ENCODE peak calls at places on chromosomes 4 and X, in nine cellular contexts. One of them, this sample, is unnamed.

GRCh38 chr4:11635336-11635735 is 206.6 kb upstream of the HS3ST1 start:
- DNase-seq in fibroblast of pulmonary artery: peak
- DNase-seq in left lung: no peak
- DNase-seq in OCI-LY7: no peak
- DNase-seq in A549: peak
- DNase-seq in heart right ventricle: no peak
- DNase-seq in heart left ventricle: no peak
- DNase-seq in AG04450: peak
- DNase-seq in HCT116: peak
- DNase-seq in this sample: peak

GRCh38 chrX:3690140-3690539 is 23.3 kb downstream of the PRKX start:
- DNase-seq in fibroblast of pulmonary artery: no peak
- DNase-seq in left lung: no peak
- DNase-seq in OCI-LY7: no peak
- DNase-seq in A549: no peak
- DNase-seq in heart right ventricle: no peak
- DNase-seq in heart left ventricle: no peak
- DNase-seq in AG04450: no peak
- DNase-seq in HCT116: no peak
- DNase-seq in this sample: no peak

GRCh38 chr4:153523941-153524386 is 57.8 kb downstream of the TMEM131L start:
- DNase-seq in fibroblast of pulmonary artery: peak
- DNase-seq in left lung: no peak
- DNase-seq in OCI-LY7: no peak
- DNase-seq in A549: no peak
- DNase-seq in heart right ventricle: no peak
- DNase-seq in heart left ventricle: no peak
- DNase-seq in AG04450: no peak
- DNase-seq in HCT116: no peak
- DNase-seq in this sample: peak

GRCh38 chr4:32140636-32141035 is 1420.5 kb downstream of the PCDH7 start:
- DNase-seq in fibroblast of pulmonary artery: peak
- DNase-seq in left lung: no peak
- DNase-seq in OCI-LY7: no peak
- DNase-seq in A549: peak
- DNase-seq in heart right ventricle: no peak
- DNase-seq in heart left ventricle: no peak
- DNase-seq in AG04450: peak
- DNase-seq in HCT116: no peak
- DNase-seq in this sample: peak

GRCh38 chr4:78460368-78460767 is 91.2 kb upstream of the ANXA3 start:
- DNase-seq in fibroblast of pulmonary artery: no peak
- DNase-seq in left lung: no peak
- DNase-seq in OCI-LY7: no peak
- DNase-seq in A549: no peak
- DNase-seq in heart right ventricle: no peak
- DNase-seq in heart left ventricle: no peak
- DNase-seq in AG04450: no peak
- DNase-seq in HCT116: no peak
- DNase-seq in this sample: no peak

GRCh38 chrX:41482153-41482850 is 35.2 kb downstream of the NYX start:
- DNase-seq in fibroblast of pulmonary artery: peak
- DNase-seq in left lung: no peak
- DNase-seq in OCI-LY7: no peak
- DNase-seq in A549: no peak
- DNase-seq in heart right ventricle: no peak
- DNase-seq in heart left ventricle: no peak
- DNase-seq in AG04450: no peak
- DNase-seq in HCT116: no peak
- DNase-seq in this sample: no peak

GRCh38 chr4:48173055-48173991 is 39.3 kb upstream of the TXK start:
- DNase-seq in fibroblast of pulmonary artery: peak
- DNase-seq in left lung: no peak
- DNase-seq in OCI-LY7: no peak
- DNase-seq in A549: peak
- DNase-seq in heart right ventricle: no peak
- DNase-seq in heart left ventricle: no peak
- DNase-seq in AG04450: peak
- DNase-seq in HCT116: peak
- DNase-seq in this sample: peak

GRCh38 chr4:13403326-13403725 is 80.8 kb downstream of the RAB28 start:
- DNase-seq in fibroblast of pulmonary artery: no peak
- DNase-seq in left lung: no peak
- DNase-seq in OCI-LY7: no peak
- DNase-seq in A549: no peak
- DNase-seq in heart right ventricle: no peak
- DNase-seq in heart left ventricle: no peak
- DNase-seq in AG04450: no peak
- DNase-seq in HCT116: no peak
- DNase-seq in this sample: no peak

GRCh38 chrX:17732138-17732783 is 5.0 kb upstream of the SCML1 start:
- DNase-seq in fibroblast of pulmonary artery: no peak
- DNase-seq in left lung: no peak
- DNase-seq in OCI-LY7: no peak
- DNase-seq in A549: no peak
- DNase-seq in heart right ventricle: no peak
- DNase-seq in heart left ventricle: no peak
- DNase-seq in AG04450: peak
- DNase-seq in HCT116: no peak
- DNase-seq in this sample: peak

GRCh38 chr4:41256131-41256739 is 493 bp upstream of the UCHL1 start:
- DNase-seq in fibroblast of pulmonary artery: peak
- DNase-seq in left lung: no peak
- DNase-seq in OCI-LY7: peak
- DNase-seq in A549: peak
- DNase-seq in heart right ventricle: no peak
- DNase-seq in heart left ventricle: no peak
- DNase-seq in AG04450: peak
- DNase-seq in HCT116: no peak
- DNase-seq in this sample: no peak

DNA sequence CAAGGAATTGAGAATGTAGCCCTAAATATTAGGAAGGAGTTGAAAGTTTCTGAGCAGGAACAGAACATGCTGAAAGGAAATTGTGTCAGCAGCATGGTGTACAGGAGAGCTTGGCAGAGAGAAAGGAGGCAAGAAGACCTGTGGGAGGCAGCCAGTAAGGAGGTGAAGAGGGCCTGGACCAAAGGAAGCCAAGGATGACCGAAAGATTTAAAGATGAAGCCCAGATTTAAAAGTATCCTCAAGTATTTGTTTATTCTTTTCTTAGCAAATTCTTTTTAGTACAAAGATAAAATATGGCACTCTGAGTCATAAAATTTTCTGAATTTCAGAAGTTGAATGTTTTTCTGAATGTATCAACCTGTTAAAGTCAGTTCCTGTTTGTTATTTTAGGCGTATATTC is 3.5 kb downstream of the PKD2 start:
- DNase-seq in fibroblast of pulmonary artery: no peak
- DNase-seq in left lung: no peak
- DNase-seq in OCI-LY7: no peak
- DNase-seq in A549: no peak
- DNase-seq in heart right ventricle: no peak
- DNase-seq in heart left ventricle: no peak
- DNase-seq in AG04450: no peak
- DNase-seq in HCT116: no peak
- DNase-seq in this sample: no peak
- H3K4me3 ChIP-seq in fibroblast of pulmonary artery: no peak
- H3K4me3 ChIP-seq in left lung: no peak
- H3K4me3 ChIP-seq in OCI-LY7: no peak
- H3K4me3 ChIP-seq in A549: no peak
- H3K4me3 ChIP-seq in heart right ventricle: no peak
- H3K4me3 ChIP-seq in heart left ventricle: no peak
- H3K4me3 ChIP-seq in AG04450: peak
- H3K4me3 ChIP-seq in HCT116: no peak
- H3K4me3 ChIP-seq in this sample: no peak

GRCh38 chr4:173191623-173192041 is 23.0 kb downstream of the GALNT7 start:
- DNase-seq in fibroblast of pulmonary artery: peak
- DNase-seq in left lung: no peak
- DNase-seq in OCI-LY7: no peak
- DNase-seq in A549: peak
- DNase-seq in heart right ventricle: no peak
- DNase-seq in heart left ventricle: no peak
- DNase-seq in AG04450: no peak
- DNase-seq in HCT116: no peak
- DNase-seq in this sample: peak

GRCh38 chr4:173195132-173195531 is 26.5 kb downstream of the GALNT7 start:
- DNase-seq in fibroblast of pulmonary artery: no peak
- DNase-seq in left lung: no peak
- DNase-seq in OCI-LY7: no peak
- DNase-seq in A549: no peak
- DNase-seq in heart right ventricle: no peak
- DNase-seq in heart left ventricle: no peak
- DNase-seq in AG04450: no peak
- DNase-seq in HCT116: no peak
- DNase-seq in this sample: no peak

GRCh38 chr4:173194175-173194574 is 25.6 kb downstream of the GALNT7 start:
- DNase-seq in fibroblast of pulmonary artery: no peak
- DNase-seq in left lung: no peak
- DNase-seq in OCI-LY7: no peak
- DNase-seq in A549: no peak
- DNase-seq in heart right ventricle: no peak
- DNase-seq in heart left ventricle: no peak
- DNase-seq in AG04450: no peak
- DNase-seq in HCT116: no peak
- DNase-seq in this sample: no peak

GRCh38 chr4:173195708-173196107 is 27.1 kb downstream of the GALNT7 start:
- DNase-seq in fibroblast of pulmonary artery: no peak
- DNase-seq in left lung: no peak
- DNase-seq in OCI-LY7: no peak
- DNase-seq in A549: no peak
- DNase-seq in heart right ventricle: no peak
- DNase-seq in heart left ventricle: no peak
- DNase-seq in AG04450: no peak
- DNase-seq in HCT116: no peak
- DNase-seq in this sample: no peak

DNA sequence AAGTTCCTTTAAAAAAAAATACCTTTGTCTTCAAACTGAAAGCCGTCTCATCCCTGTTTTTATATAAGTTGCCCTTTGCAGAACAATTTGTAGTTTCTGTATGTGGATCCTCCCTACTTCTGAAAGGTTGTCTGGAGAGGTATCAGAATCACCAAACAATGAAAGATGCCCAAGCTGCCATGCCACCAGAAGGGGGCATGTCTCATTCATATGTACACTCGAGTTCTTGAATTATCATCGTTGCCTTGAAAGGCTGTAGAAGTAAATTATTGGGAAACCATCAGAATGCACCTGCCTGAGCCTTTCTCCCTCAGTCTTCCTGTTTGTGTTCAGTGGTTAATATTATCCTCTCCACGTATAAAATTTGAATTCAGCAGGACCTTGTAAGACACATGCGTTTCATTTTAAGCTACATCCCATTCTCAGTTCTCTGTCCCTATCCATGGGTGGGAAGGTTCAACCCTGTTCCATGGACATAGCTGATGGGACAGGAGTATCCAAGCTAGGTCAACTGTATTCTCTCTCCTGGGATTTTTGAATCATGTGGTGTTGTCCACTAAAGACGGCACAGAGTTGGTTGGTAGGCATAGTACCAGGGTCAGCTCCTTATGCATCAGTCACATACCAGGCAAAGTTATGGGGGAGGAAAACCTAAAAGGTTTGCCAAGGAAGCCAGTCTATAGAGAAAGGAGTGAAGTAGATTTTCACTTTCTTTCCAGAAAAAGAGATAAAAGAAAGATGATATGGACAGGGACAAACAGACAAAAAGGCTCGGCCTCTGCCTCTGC is 24.0 kb downstream of the GALNT7 start:
- DNase-seq in fibroblast of pulmonary artery: no peak
- DNase-seq in left lung: no peak
- DNase-seq in OCI-LY7: no peak
- DNase-seq in A549: peak
- DNase-seq in heart right ventricle: no peak
- DNase-seq in heart left ventricle: no peak
- DNase-seq in AG04450: no peak
- DNase-seq in HCT116: no peak
- DNase-seq in this sample: no peak
- TF ChIP-seq CTCF in fibroblast of pulmonary artery: peak
- TF ChIP-seq CTCF in left lung: no peak
- TF ChIP-seq CTCF in OCI-LY7: peak
- TF ChIP-seq CTCF in A549: peak
- TF ChIP-seq CTCF in heart right ventricle: no peak
- TF ChIP-seq CTCF in heart left ventricle: no peak
- TF ChIP-seq CTCF in AG04450: no peak
- TF ChIP-seq CTCF in HCT116: peak
- TF ChIP-seq CTCF in this sample: peak

GRCh38 chr4:184824081-184824775 is 1.5 kb downstream of the ACSL1 start:
- DNase-seq in fibroblast of pulmonary artery: no peak
- DNase-seq in left lung: no peak
- DNase-seq in OCI-LY7: peak
- DNase-seq in A549: no peak
- DNase-seq in heart right ventricle: no peak
- DNase-seq in heart left ventricle: no peak
- DNase-seq in AG04450: no peak
- DNase-seq in HCT116: no peak
- DNase-seq in this sample: no peak
- H3K4me3 ChIP-seq in fibroblast of pulmonary artery: peak
- H3K4me3 ChIP-seq in left lung: peak
- H3K4me3 ChIP-seq in OCI-LY7: peak
- H3K4me3 ChIP-seq in A549: peak
- H3K4me3 ChIP-seq in heart right ventricle: peak
- H3K4me3 ChIP-seq in heart left ventricle: peak
- H3K4me3 ChIP-seq in AG04450: peak
- H3K4me3 ChIP-seq in HCT116: no peak
- H3K4me3 ChIP-seq in this sample: peak

GRCh38 chrX:134764202-134764785 is 106.0 kb upstream of the PLAC1 start:
- DNase-seq in fibroblast of pulmonary artery: peak
- DNase-seq in left lung: no peak
- DNase-seq in OCI-LY7: peak
- DNase-seq in A549: peak
- DNase-seq in heart right ventricle: no peak
- DNase-seq in heart left ventricle: no peak
- DNase-seq in AG04450: no peak
- DNase-seq in HCT116: peak
- DNase-seq in this sample: peak
- TF ChIP-seq CTCF in fibroblast of pulmonary artery: peak
- TF ChIP-seq CTCF in left lung: no peak
- TF ChIP-seq CTCF in OCI-LY7: peak
- TF ChIP-seq CTCF in A549: peak
- TF ChIP-seq CTCF in heart right ventricle: no peak
- TF ChIP-seq CTCF in heart left ventricle: no peak
- TF ChIP-seq CTCF in AG04450: peak
- TF ChIP-seq CTCF in HCT116: peak
- TF ChIP-seq CTCF in this sample: peak

DNA sequence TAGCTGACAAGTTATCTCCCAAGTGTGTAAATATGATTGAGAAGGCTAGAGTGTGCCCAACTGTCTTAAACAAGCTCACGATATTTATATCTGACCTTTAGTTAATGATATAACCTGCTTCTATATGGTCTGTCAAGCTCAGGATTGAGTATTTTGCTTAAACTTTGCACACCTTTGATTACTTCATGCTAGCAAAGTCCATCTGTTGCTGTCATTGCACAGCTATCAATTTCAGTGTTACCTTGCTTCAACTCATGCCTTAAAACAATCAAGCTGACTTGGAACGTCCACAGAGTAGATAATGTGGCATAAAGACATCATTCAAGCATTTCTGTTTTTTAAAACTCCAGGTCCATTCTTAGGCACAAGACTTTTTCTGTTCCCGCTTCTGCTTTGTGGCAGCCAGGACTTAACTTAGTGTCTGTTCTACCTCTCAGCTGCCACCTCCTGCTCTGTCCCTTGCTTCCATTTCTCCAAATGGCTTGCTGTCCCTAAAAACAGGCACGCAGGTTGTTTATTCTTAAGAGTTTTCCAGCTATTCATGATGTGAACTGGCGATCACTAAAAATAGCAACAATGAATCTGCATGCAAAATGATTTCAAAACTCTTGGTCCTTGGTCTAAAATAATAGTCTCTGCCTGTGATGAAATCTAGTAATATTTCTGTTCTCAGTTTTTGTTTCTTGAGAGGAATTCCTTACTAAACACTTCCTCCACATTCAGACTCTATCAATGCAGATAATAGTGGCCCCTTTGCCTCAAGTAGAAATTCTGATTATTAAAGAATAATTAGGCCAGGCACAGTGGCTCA is 16.3 kb upstream of the NEIL3 start:
- DNase-seq in fibroblast of pulmonary artery: peak
- DNase-seq in left lung: no peak
- DNase-seq in OCI-LY7: no peak
- DNase-seq in A549: no peak
- DNase-seq in heart right ventricle: no peak
- DNase-seq in heart left ventricle: no peak
- DNase-seq in AG04450: no peak
- DNase-seq in HCT116: no peak
- DNase-seq in this sample: no peak
- H3K4me3 ChIP-seq in fibroblast of pulmonary artery: no peak
- H3K4me3 ChIP-seq in left lung: no peak
- H3K4me3 ChIP-seq in OCI-LY7: no peak
- H3K4me3 ChIP-seq in A549: no peak
- H3K4me3 ChIP-seq in heart right ventricle: no peak
- H3K4me3 ChIP-seq in heart left ventricle: no peak
- H3K4me3 ChIP-seq in AG04450: no peak
- H3K4me3 ChIP-seq in HCT116: no peak
- H3K4me3 ChIP-seq in this sample: no peak

This sample was measured in epithelial cell of esophagus.